ENCODE peak calls at places on chromosome 2, in eight cellular contexts. P, E, X, Z, B, R, W and A are unnamed samples.

GRCh38 chr2:52264488-52264887 is 1232.6 kb upstream of the NRXN1 start:
- DNase-seq in B (no peak), X (no peak), W (no peak), R (no peak), Z (no peak), P (no peak), E (peak; percentile 37), A (no peak)

GRCh38 chr2:233354971-233355574 is 779 bp downstream of the DGKD start:
- DNase-seq in W (peak; percentile 35), E (no peak), P (peak; percentile 28), X (peak; percentile 66), R (no peak), B (no peak), Z (peak; percentile 66), A (no peak)

GRCh38 chr2:133287709-133288108 is 280.6 kb downstream of the NCKAP5 start:
- DNase-seq in W (no peak), R (no peak), X (no peak), Z (no peak), B (no peak), E (no peak), P (no peak), A (no peak)

GRCh38 chr2:122516775-122517174 is 761.3 kb downstream of the TSN start:
- DNase-seq in Z (no peak), X (peak; percentile 68), W (no peak), B (no peak), P (no peak), R (no peak), E (peak; percentile 68), A (no peak)

GRCh38 chr2:224885836-224886547 is 156.3 kb downstream of the DOCK10 start:
- DNase-seq in Z (no peak), P (no peak), B (peak; percentile 54), R (no peak), E (no peak), X (no peak), W (no peak), A (no peak)

GRCh38 chr2:164205347-164205746 is 415.9 kb downstream of the GRB14 start:
- DNase-seq in W (no peak), B (no peak), Z (no peak), E (no peak), R (no peak), X (no peak), P (peak; percentile 42), A (no peak)

GRCh38 chr2:145095641-145096435 is 575.9 kb upstream of the ZEB2 start:
- DNase-seq in X (no peak), B (no peak), R (no peak), Z (no peak), W (no peak), E (no peak), P (no peak), A (no peak)

GRCh38 chr2:10161206-10161931 is 38.8 kb downstream of the RRM2 start:
- DNase-seq in X (peak; percentile 39), W (no peak), Z (no peak), B (no peak), E (no peak), P (no peak), R (no peak), A (no peak)

GRCh38 chr2:240338274-240338673 is 97.2 kb upstream of the GPC1 start:
- DNase-seq in P (no peak), E (no peak), W (no peak), X (peak; percentile 7), R (no peak), Z (no peak), B (no peak), A (no peak)

DNA sequence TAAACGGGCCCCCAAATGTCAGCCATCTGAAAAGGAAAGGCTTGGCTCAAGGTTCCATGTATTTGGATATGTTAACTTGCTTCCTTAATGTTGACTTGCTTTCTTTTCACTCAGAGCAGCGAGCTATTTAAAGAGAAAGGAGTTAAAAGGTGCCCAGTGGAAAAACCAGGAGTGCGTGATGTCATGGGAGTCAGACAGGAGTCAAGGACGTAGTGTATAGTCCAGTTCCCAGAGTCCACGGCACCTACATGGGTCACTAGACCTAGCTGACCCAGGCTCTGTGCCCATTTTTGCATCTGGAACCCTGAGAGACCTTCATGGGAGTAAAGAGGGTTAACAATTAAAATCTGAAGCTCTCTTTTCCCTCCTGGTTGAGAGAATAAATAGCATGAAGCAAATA is 19.8 kb downstream of the SLC3A1 start:
- DNase-seq in X (no peak), E (no peak), R (no peak), P (no peak), W (no peak), B (no peak), Z (no peak), A (no peak)
- H3K9me3 ChIP-seq in X (no peaks in the 10 kb centered on the region), E (no peaks in the 10 kb centered on the region), R (no peaks in the 10 kb centered on the region), P (no peaks in the 10 kb centered on the region), W (no peaks in the 10 kb centered on the region), B (no peaks in the 10 kb centered on the region), Z (no peaks in the 10 kb centered on the region), A (no peaks in the 10 kb centered on the region)

DNA sequence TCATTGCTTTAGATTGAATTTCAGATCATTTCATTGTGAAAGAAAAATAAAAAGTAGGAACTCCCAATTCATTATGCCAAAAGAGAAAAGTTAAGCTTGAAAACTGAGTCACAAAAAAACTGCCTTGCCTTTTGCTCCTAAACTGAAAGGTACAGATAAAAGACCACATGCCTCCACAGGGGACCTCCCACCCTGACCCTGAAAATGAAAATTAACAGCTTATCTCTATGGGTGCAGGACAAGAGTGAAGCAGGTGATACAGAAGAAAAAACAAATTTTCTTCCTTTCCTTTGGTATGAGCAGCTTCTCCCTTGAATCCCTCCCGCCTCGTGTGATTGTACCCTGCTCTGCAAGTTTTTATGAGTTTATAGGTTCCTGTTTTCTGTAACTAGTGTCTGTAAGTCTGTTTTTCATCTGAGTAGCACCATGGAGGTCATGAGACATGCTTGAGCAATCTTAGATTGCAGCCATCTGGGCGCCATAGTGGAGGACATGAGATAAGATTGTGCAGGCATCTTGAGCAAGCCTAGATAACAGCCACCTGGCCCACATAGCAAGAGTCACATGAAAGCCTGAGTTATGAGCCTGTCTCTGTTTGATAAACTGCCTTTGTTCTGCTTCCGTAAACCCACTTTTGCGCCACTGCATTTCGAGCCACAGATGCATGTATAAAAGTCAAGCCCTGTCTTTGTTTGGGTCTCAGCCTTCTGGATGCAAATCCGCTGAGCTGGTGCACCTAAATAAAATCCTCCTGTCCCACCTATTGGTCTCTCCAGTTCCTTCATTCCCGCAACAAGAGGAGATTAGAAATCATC is 56.2 kb upstream of the DYNC1I2 start:
- DNase-seq in R (peak; percentile 81), Z (no peak), X (no peak), B (no peak), P (no peak), E (no peak), W (no peak), A (no peak)
- H3K9me3 ChIP-seq in R (peaks cover 29% of the 10 kb centered on the region), Z (peaks cover 17% of the 10 kb centered on the region), X (peaks cover 47% of the 10 kb centered on the region), B (peaks cover 22% of the 10 kb centered on the region), P (no peaks in the 10 kb centered on the region), E (peaks cover 47% of the 10 kb centered on the region), W (peaks cover 53% of the 10 kb centered on the region), A (peaks cover 7% of the 10 kb centered on the region)

GRCh38 chr2:208186465-208186864 is 3.4 kb downstream of the C2orf80 start:
- DNase-seq in B (no peak), W (no peak), P (no peak), E (no peak), X (no peak), R (no peak), Z (no peak), A (no peak)

GRCh38 chr2:208183526-208183925 is 6.3 kb downstream of the C2orf80 start:
- DNase-seq in X (peak; percentile 87), E (peak; percentile 72), W (no peak), P (no peak), R (no peak), Z (no peak), B (no peak), A (no peak)

GRCh38 chr2:208182835-208183234 is 7.0 kb downstream of the C2orf80 start:
- DNase-seq in Z (no peak), B (no peak), X (no peak), E (no peak), W (no peak), R (no peak), P (no peak), A (no peak)

GRCh38 chr2:208186921-208187320 is 2.9 kb downstream of the C2orf80 start:
- DNase-seq in B (no peak), R (no peak), W (no peak), E (no peak), X (no peak), P (no peak), Z (no peak), A (no peak)

GRCh38 chr2:208183937-208184336 is 5.9 kb downstream of the C2orf80 start:
- DNase-seq in B (no peak), W (no peak), R (no peak), E (no peak), X (peak; percentile 75), P (no peak), Z (no peak), A (no peak)
- H3K9me3 ChIP-seq in B (no peaks in the 10 kb centered on the region), W (no peaks in the 10 kb centered on the region), R (no peaks in the 10 kb centered on the region), E (no peaks in the 10 kb centered on the region), X (no peaks in the 10 kb centered on the region), P (no peaks in the 10 kb centered on the region), Z (no peaks in the 10 kb centered on the region), A (no peaks in the 10 kb centered on the region)

GRCh38 chr2:67046568-67046967 is 350.6 kb upstream of the ETAA1 start:
- DNase-seq in W (no peak), P (no peak), B (no peak), X (no peak), Z (no peak), E (no peak), R (no peak), A (no peak)

GRCh38 chr2:67054725-67055124 is 342.4 kb upstream of the ETAA1 start:
- DNase-seq in X (no peak), W (no peak), R (no peak), B (no peak), Z (no peak), P (no peak), E (no peak), A (no peak)

GRCh38 chr2:67048314-67048713 is 348.8 kb upstream of the ETAA1 start:
- DNase-seq in X (no peak), B (no peak), Z (no peak), W (no peak), R (no peak), E (no peak), P (no peak), A (no peak)

GRCh38 chr2:67055387-67056304 is 341.5 kb upstream of the ETAA1 start:
- DNase-seq in B (no peak), Z (no peak), W (no peak), P (no peak), X (no peak), E (no peak), R (no peak), A (no peak)

GRCh38 chr2:67050621-67051020 is 346.5 kb upstream of the ETAA1 start:
- DNase-seq in B (no peak), R (no peak), P (no peak), Z (no peak), W (no peak), E (no peak), X (no peak), A (no peak)
- H3K9me3 ChIP-seq in B (no peaks in the 10 kb centered on the region), R (no peaks in the 10 kb centered on the region), P (no peaks in the 10 kb centered on the region), Z (no peaks in the 10 kb centered on the region), W (no peaks in the 10 kb centered on the region), E (no peaks in the 10 kb centered on the region), X (no peaks in the 10 kb centered on the region), A (no peaks in the 10 kb centered on the region)

GRCh38 chr2:176084629-176085119 is 912 bp upstream of the EVX2 start:
- DNase-seq in Z (no peak), X (peak; percentile 50), B (no peak), P (no peak), W (no peak), R (no peak), E (peak; percentile 28), A (no peak)
- H3K9me3 ChIP-seq in Z (peaks cover 2% of the 10 kb centered on the region), X (no peaks in the 10 kb centered on the region), B (peaks cover 72% of the 10 kb centered on the region), P (no peaks in the 10 kb centered on the region), W (peaks cover 6% of the 10 kb centered on the region), R (peaks cover 10% of the 10 kb centered on the region), E (no peaks in the 10 kb centered on the region), A (peaks cover 6% of the 10 kb centered on the region)